ENCODE peak calls at places on chromosomes 3 and 15, in ten cellular contexts. Y is heart left ventricle, D is H1, B is Peyer's patch, A is stomach, E is esophagus squamous epithelium, W is body of pancreas, G is A549, H is ovary, F is testis. N is an unnamed sample.

GRCh38 chr15:77599899-77600298 is 32.8 kb downstream of the LINGO1 start:
- DNase-seq in D (no peak), G (peak; percentile 56), E (no peak), Y (peak; percentile 77), H (no peak), B (peak; percentile 58), W (no peak), F (peak; percentile 78), A (no peak), N (no peak)

GRCh38 chr15:64634576-64635485 is 140.6 kb downstream of the RBPMS2 start:
- DNase-seq in E (no peak), Y (no peak), G (peak; percentile 59), A (no peak), W (no peak), F (no peak), B (no peak), H (no peak), D (peak; percentile 50), N (no peak)

GRCh38 chr15:82952156-82953081 is at the start of gene HOMER2:
- DNase-seq in F (peak; percentile 17), E (no peak), G (no peak), H (peak; percentile 27), A (peak; percentile 85), W (peak; percentile 91), B (no peak), Y (peak; percentile 56), D (peak; percentile 71), N (peak; percentile 74)

GRCh38 chr3:115272036-115272824 is 125.1 kb upstream of the ZBTB20 start:
- DNase-seq in H (no peak), G (peak; percentile 17), A (no peak), B (no peak), D (no peak), F (no peak), E (no peak), Y (no peak), W (no peak), N (no peak)

GRCh38 chr3:112463250-112463649 is 36.0 kb downstream of the BTLA start:
- DNase-seq in G (no peak), B (no peak), H (no peak), D (no peak), F (no peak), W (no peak), E (no peak), A (no peak), Y (no peak), N (no peak)

GRCh38 chr15:91116379-91117067 is 16.5 kb downstream of the SV2B start:
- DNase-seq in Y (no peak), H (no peak), G (no peak), D (no peak), A (no peak), F (peak; percentile 37), B (no peak), W (peak; percentile 20), E (no peak), N (no peak)

GRCh38 chr3:154862265-154862664 is 217.9 kb upstream of the MME start:
- DNase-seq in Y (no peak), H (no peak), G (no peak), A (no peak), B (no peak), E (no peak), W (no peak), D (no peak), F (no peak), N (no peak)

GRCh38 chr3:21573291-21573690 is 177.7 kb downstream of the ZNF385D start:
- DNase-seq in F (no peak), H (no peak), D (no peak), G (no peak), B (no peak), Y (no peak), E (no peak), W (no peak), A (no peak), N (no peak)

GRCh38 chr15:39188930-39189329 is 391.9 kb upstream of the THBS1 start:
- DNase-seq in Y (no peak), G (peak; percentile 80), D (no peak), E (no peak), W (no peak), H (no peak), F (no peak), A (no peak), B (no peak), N (no peak)
- TF ChIP-seq CTCF in Y (no peak), G (no peak), D (no peak), E (no peak), W (peak; percentile 1), H (no peak), F (no peak), A (no peak), B (no peak), N (no peak)

GRCh38 chr3:69033470-69033869 is 18.7 kb downstream of the TMF1 start:
- DNase-seq in D (no peak), H (no peak), F (no peak), G (no peak), A (no peak), Y (no peak), W (no peak), E (no peak), B (no peak), N (no peak)
- TF ChIP-seq POLR2A in D (no peak), H (no peak), F (no peak), G (no peak), A (no peak), Y (no peak), W (no peak), E (no peak), B (no peak), N (no peak)

GRCh38 chr15:51721199-51721960 is 16.1 kb downstream of the LYSMD2 start:
- DNase-seq in W (no peak), G (no peak), B (no peak), D (no peak), E (no peak), Y (no peak), A (no peak), H (no peak), F (no peak), N (no peak)

GRCh38 chr15:51718199-51718598 is 19.3 kb downstream of the LYSMD2 start:
- DNase-seq in G (no peak), F (no peak), W (no peak), D (no peak), H (no peak), Y (no peak), A (no peak), B (no peak), E (no peak), N (no peak)

GRCh38 chr15:51724199-51724598 is 13.3 kb downstream of the LYSMD2 start:
- DNase-seq in H (no peak), D (no peak), G (no peak), F (no peak), W (no peak), Y (no peak), A (no peak), B (no peak), E (no peak), N (no peak)

GRCh38 chr15:51718745-51719144 is 18.7 kb downstream of the LYSMD2 start:
- DNase-seq in F (no peak), A (no peak), H (no peak), D (no peak), E (no peak), W (no peak), G (no peak), Y (no peak), B (no peak), N (no peak)

GRCh38 chr15:51720201-51720995 is 17.1 kb downstream of the LYSMD2 start:
- DNase-seq in D (no peak), G (no peak), E (no peak), B (peak; percentile 56), H (no peak), W (no peak), A (no peak), Y (no peak), F (no peak), N (no peak)
- H3K27ac ChIP-seq in D (no peak overlapping the region), G (no peak overlapping the region), E (no peak overlapping the region), B (peak overlapping the region; percentile 9), H (no peak overlapping the region), W (no peak overlapping the region), A (no peak overlapping the region), Y (no peak overlapping the region), F (no peak overlapping the region), N (no peak overlapping the region)

GRCh38 chr3:101813817-101814440 is 34.9 kb downstream of the NXPE3 start:
- DNase-seq in E (no peak), D (no peak), B (no peak), G (peak; percentile 22), F (no peak), A (no peak), W (no peak), Y (no peak), H (no peak), N (no peak)
- TF ChIP-seq CTCF in E (peak; percentile 72), D (peak; percentile 7), B (peak; percentile 66), G (peak; percentile 82), F (peak; percentile 44), A (no peak), W (peak; percentile 75), Y (peak; percentile 58), H (peak; percentile 61), N (peak; percentile 38)

GRCh38 chr3:8517490-8517889 is 15.9 kb downstream of the LMCD1 start:
- DNase-seq in D (no peak), G (no peak), A (no peak), H (no peak), E (no peak), B (no peak), W (no peak), F (no peak), Y (no peak), N (no peak)
- TF ChIP-seq POLR2A in D (no peak), G (no peak), A (no peak), H (no peak), E (no peak), B (no peak), W (no peak), F (no peak), Y (no peak), N (no peak)